ENCODE peak calls at places on chromosomes 12 and 14, in nine cellular contexts. One of them, this sample, is unnamed.

GRCh38 chr12:109621864-109622485 is 48.4 kb downstream of the MVK start:
- DNase-seq in tibial nerve: no peak
- DNase-seq in choroid plexus epithelial cell: no peak
- DNase-seq in AG10803: peak
- DNase-seq in WERI-Rb-1: no peak
- DNase-seq in GM12865: no peak
- DNase-seq in GM06990: no peak
- DNase-seq in left ventricle myocardium inferior: no peak
- DNase-seq in lower leg skin: no peak
- DNase-seq in this sample: no peak

GRCh38 chr14:81727243-81727642 is 193.6 kb upstream of the SEL1L start:
- DNase-seq in tibial nerve: no peak
- DNase-seq in choroid plexus epithelial cell: peak
- DNase-seq in AG10803: no peak
- DNase-seq in WERI-Rb-1: no peak
- DNase-seq in GM12865: no peak
- DNase-seq in GM06990: no peak
- DNase-seq in left ventricle myocardium inferior: no peak
- DNase-seq in lower leg skin: no peak
- DNase-seq in this sample: no peak

GRCh38 chr14:72801381-72801812 is 92.5 kb downstream of the DPF3 start:
- DNase-seq in tibial nerve: no peak
- DNase-seq in choroid plexus epithelial cell: peak
- DNase-seq in AG10803: peak
- DNase-seq in WERI-Rb-1: no peak
- DNase-seq in GM12865: peak
- DNase-seq in GM06990: no peak
- DNase-seq in left ventricle myocardium inferior: no peak
- DNase-seq in lower leg skin: no peak
- DNase-seq in this sample: peak

GRCh38 chr12:130144256-130144655 is 18.0 kb upstream of the FZD10 start:
- DNase-seq in tibial nerve: no peak
- DNase-seq in choroid plexus epithelial cell: no peak
- DNase-seq in AG10803: no peak
- DNase-seq in WERI-Rb-1: no peak
- DNase-seq in GM12865: no peak
- DNase-seq in GM06990: no peak
- DNase-seq in left ventricle myocardium inferior: no peak
- DNase-seq in lower leg skin: no peak
- DNase-seq in this sample: no peak

GRCh38 chr12:65611396-65611795 is 212.9 kb upstream of the HMGA2 start:
- DNase-seq in tibial nerve: no peak
- DNase-seq in choroid plexus epithelial cell: no peak
- DNase-seq in AG10803: no peak
- DNase-seq in WERI-Rb-1: no peak
- DNase-seq in GM12865: no peak
- DNase-seq in GM06990: no peak
- DNase-seq in left ventricle myocardium inferior: no peak
- DNase-seq in lower leg skin: no peak
- DNase-seq in this sample: no peak

GRCh38 chr12:123142948-123143752 is 7.7 kb downstream of the PITPNM2 start:
- DNase-seq in tibial nerve: no peak
- DNase-seq in choroid plexus epithelial cell: peak
- DNase-seq in AG10803: no peak
- DNase-seq in WERI-Rb-1: peak
- DNase-seq in GM12865: no peak
- DNase-seq in GM06990: no peak
- DNase-seq in left ventricle myocardium inferior: no peak
- DNase-seq in lower leg skin: no peak
- DNase-seq in this sample: no peak

GRCh38 chr14:75254381-75254821 is 24.2 kb upstream of the FOS start:
- DNase-seq in tibial nerve: no peak
- DNase-seq in choroid plexus epithelial cell: no peak
- DNase-seq in AG10803: no peak
- DNase-seq in WERI-Rb-1: no peak
- DNase-seq in GM12865: no peak
- DNase-seq in GM06990: no peak
- DNase-seq in left ventricle myocardium inferior: no peak
- DNase-seq in lower leg skin: peak
- DNase-seq in this sample: no peak

GRCh38 chr14:75401356-75401755 is 26.5 kb upstream of the JDP2 start:
- DNase-seq in tibial nerve: peak
- DNase-seq in choroid plexus epithelial cell: peak
- DNase-seq in AG10803: peak
- DNase-seq in WERI-Rb-1: peak
- DNase-seq in GM12865: no peak
- DNase-seq in GM06990: no peak
- DNase-seq in left ventricle myocardium inferior: peak
- DNase-seq in lower leg skin: peak
- DNase-seq in this sample: no peak

GRCh38 chr12:100982511-100983183 is 188.1 kb downstream of the ANO4 start:
- DNase-seq in tibial nerve: no peak
- DNase-seq in choroid plexus epithelial cell: no peak
- DNase-seq in AG10803: no peak
- DNase-seq in WERI-Rb-1: no peak
- DNase-seq in GM12865: no peak
- DNase-seq in GM06990: no peak
- DNase-seq in left ventricle myocardium inferior: no peak
- DNase-seq in lower leg skin: no peak
- DNase-seq in this sample: no peak

GRCh38 chr12:100987552-100988277 is 193.1 kb downstream of the ANO4 start:
- DNase-seq in tibial nerve: no peak
- DNase-seq in choroid plexus epithelial cell: peak
- DNase-seq in AG10803: peak
- DNase-seq in WERI-Rb-1: peak
- DNase-seq in GM12865: peak
- DNase-seq in GM06990: peak
- DNase-seq in left ventricle myocardium inferior: no peak
- DNase-seq in lower leg skin: no peak
- DNase-seq in this sample: no peak

GRCh38 chr12:100988278-100988625 is 193.7 kb downstream of the ANO4 start:
- DNase-seq in tibial nerve: no peak
- DNase-seq in choroid plexus epithelial cell: no peak
- DNase-seq in AG10803: no peak
- DNase-seq in WERI-Rb-1: no peak
- DNase-seq in GM12865: no peak
- DNase-seq in GM06990: no peak
- DNase-seq in left ventricle myocardium inferior: no peak
- DNase-seq in lower leg skin: no peak
- DNase-seq in this sample: no peak

GRCh38 chr12:100984821-100985220 is 190.2 kb downstream of the ANO4 start:
- DNase-seq in tibial nerve: no peak
- DNase-seq in choroid plexus epithelial cell: no peak
- DNase-seq in AG10803: peak
- DNase-seq in WERI-Rb-1: no peak
- DNase-seq in GM12865: no peak
- DNase-seq in GM06990: no peak
- DNase-seq in left ventricle myocardium inferior: no peak
- DNase-seq in lower leg skin: no peak
- DNase-seq in this sample: no peak

GRCh38 chr12:100986595-100987547 is 192.3 kb downstream of the ANO4 start:
- DNase-seq in tibial nerve: no peak
- DNase-seq in choroid plexus epithelial cell: peak
- DNase-seq in AG10803: peak
- DNase-seq in WERI-Rb-1: no peak
- DNase-seq in GM12865: no peak
- DNase-seq in GM06990: no peak
- DNase-seq in left ventricle myocardium inferior: no peak
- DNase-seq in lower leg skin: no peak
- DNase-seq in this sample: peak
- H3K4me3 ChIP-seq in tibial nerve: no peak
- H3K4me3 ChIP-seq in choroid plexus epithelial cell: no peak
- H3K4me3 ChIP-seq in AG10803: peak
- H3K4me3 ChIP-seq in WERI-Rb-1: no peak
- H3K4me3 ChIP-seq in GM12865: no peak
- H3K4me3 ChIP-seq in GM06990: no peak
- H3K4me3 ChIP-seq in left ventricle myocardium inferior: no peak
- H3K4me3 ChIP-seq in lower leg skin: no peak
- H3K4me3 ChIP-seq in this sample: no peak

DNA sequence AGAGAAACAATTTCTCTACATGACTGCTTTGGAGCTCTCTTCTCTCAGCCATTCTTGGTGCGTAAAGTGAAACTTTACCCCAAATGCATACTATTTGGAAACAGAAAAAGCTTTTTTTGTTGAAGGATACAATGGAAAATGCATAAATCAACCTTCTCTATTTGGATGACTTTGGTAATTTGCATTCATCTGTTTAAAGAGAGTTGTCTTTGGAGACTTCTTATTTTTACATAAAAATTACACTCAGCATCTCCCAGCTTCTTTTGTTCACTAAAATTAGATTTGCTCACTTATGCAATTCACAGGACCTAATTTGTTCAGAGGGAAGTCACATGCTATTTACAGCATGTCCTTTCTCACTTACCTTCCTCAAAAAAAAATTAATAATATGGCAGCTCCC is 498.9 kb downstream of the RERGL start:
- DNase-seq in tibial nerve: no peak
- DNase-seq in choroid plexus epithelial cell: no peak
- DNase-seq in AG10803: no peak
- DNase-seq in WERI-Rb-1: no peak
- DNase-seq in GM12865: no peak
- DNase-seq in GM06990: no peak
- DNase-seq in left ventricle myocardium inferior: no peak
- DNase-seq in lower leg skin: no peak
- DNase-seq in this sample: no peak
- TF ChIP-seq CTCF in tibial nerve: no peak
- TF ChIP-seq CTCF in choroid plexus epithelial cell: no peak
- TF ChIP-seq CTCF in AG10803: no peak
- TF ChIP-seq CTCF in WERI-Rb-1: no peak
- TF ChIP-seq CTCF in GM12865: no peak
- TF ChIP-seq CTCF in GM06990: no peak
- TF ChIP-seq CTCF in left ventricle myocardium inferior: no peak
- TF ChIP-seq CTCF in lower leg skin: no peak
- TF ChIP-seq CTCF in this sample: no peak

GRCh38 chr12:117063162-117063911 is 35.9 kb downstream of the TESC start:
- DNase-seq in tibial nerve: no peak
- DNase-seq in choroid plexus epithelial cell: no peak
- DNase-seq in AG10803: no peak
- DNase-seq in WERI-Rb-1: no peak
- DNase-seq in GM12865: peak
- DNase-seq in GM06990: peak
- DNase-seq in left ventricle myocardium inferior: no peak
- DNase-seq in lower leg skin: peak
- DNase-seq in this sample: no peak
- H3K4me3 ChIP-seq in tibial nerve: no peak
- H3K4me3 ChIP-seq in choroid plexus epithelial cell: no peak
- H3K4me3 ChIP-seq in AG10803: no peak
- H3K4me3 ChIP-seq in WERI-Rb-1: no peak
- H3K4me3 ChIP-seq in GM12865: no peak
- H3K4me3 ChIP-seq in GM06990: no peak
- H3K4me3 ChIP-seq in left ventricle myocardium inferior: no peak
- H3K4me3 ChIP-seq in lower leg skin: no peak
- H3K4me3 ChIP-seq in this sample: no peak

GRCh38 chr12:108231909-108232434 is 102.9 kb downstream of the WSCD2 start:
- DNase-seq in tibial nerve: no peak
- DNase-seq in choroid plexus epithelial cell: no peak
- DNase-seq in AG10803: no peak
- DNase-seq in WERI-Rb-1: no peak
- DNase-seq in GM12865: no peak
- DNase-seq in GM06990: no peak
- DNase-seq in left ventricle myocardium inferior: no peak
- DNase-seq in lower leg skin: no peak
- DNase-seq in this sample: no peak

GRCh38 chr12:108232565-108232964 is 103.5 kb downstream of the WSCD2 start:
- DNase-seq in tibial nerve: no peak
- DNase-seq in choroid plexus epithelial cell: no peak
- DNase-seq in AG10803: no peak
- DNase-seq in WERI-Rb-1: no peak
- DNase-seq in GM12865: no peak
- DNase-seq in GM06990: no peak
- DNase-seq in left ventricle myocardium inferior: no peak
- DNase-seq in lower leg skin: no peak
- DNase-seq in this sample: no peak

GRCh38 chr12:108235231-108235959 is 103.7 kb downstream of the CMKLR1 start:
- DNase-seq in tibial nerve: no peak
- DNase-seq in choroid plexus epithelial cell: no peak
- DNase-seq in AG10803: no peak
- DNase-seq in WERI-Rb-1: no peak
- DNase-seq in GM12865: no peak
- DNase-seq in GM06990: no peak
- DNase-seq in left ventricle myocardium inferior: no peak
- DNase-seq in lower leg skin: no peak
- DNase-seq in this sample: no peak

GRCh38 chr12:108236366-108236765 is 102.7 kb downstream of the CMKLR1 start:
- DNase-seq in tibial nerve: no peak
- DNase-seq in choroid plexus epithelial cell: no peak
- DNase-seq in AG10803: no peak
- DNase-seq in WERI-Rb-1: no peak
- DNase-seq in GM12865: no peak
- DNase-seq in GM06990: no peak
- DNase-seq in left ventricle myocardium inferior: no peak
- DNase-seq in lower leg skin: no peak
- DNase-seq in this sample: no peak

GRCh38 chr12:108234155-108234554 is 105.0 kb downstream of the CMKLR1 start:
- DNase-seq in tibial nerve: no peak
- DNase-seq in choroid plexus epithelial cell: peak
- DNase-seq in AG10803: peak
- DNase-seq in WERI-Rb-1: no peak
- DNase-seq in GM12865: peak
- DNase-seq in GM06990: no peak
- DNase-seq in left ventricle myocardium inferior: no peak
- DNase-seq in lower leg skin: peak
- DNase-seq in this sample: peak
- TF ChIP-seq CTCF in tibial nerve: peak
- TF ChIP-seq CTCF in choroid plexus epithelial cell: peak
- TF ChIP-seq CTCF in AG10803: peak
- TF ChIP-seq CTCF in WERI-Rb-1: no peak
- TF ChIP-seq CTCF in GM12865: peak
- TF ChIP-seq CTCF in GM06990: peak
- TF ChIP-seq CTCF in left ventricle myocardium inferior: peak
- TF ChIP-seq CTCF in lower leg skin: no peak
- TF ChIP-seq CTCF in this sample: peak

DNA sequence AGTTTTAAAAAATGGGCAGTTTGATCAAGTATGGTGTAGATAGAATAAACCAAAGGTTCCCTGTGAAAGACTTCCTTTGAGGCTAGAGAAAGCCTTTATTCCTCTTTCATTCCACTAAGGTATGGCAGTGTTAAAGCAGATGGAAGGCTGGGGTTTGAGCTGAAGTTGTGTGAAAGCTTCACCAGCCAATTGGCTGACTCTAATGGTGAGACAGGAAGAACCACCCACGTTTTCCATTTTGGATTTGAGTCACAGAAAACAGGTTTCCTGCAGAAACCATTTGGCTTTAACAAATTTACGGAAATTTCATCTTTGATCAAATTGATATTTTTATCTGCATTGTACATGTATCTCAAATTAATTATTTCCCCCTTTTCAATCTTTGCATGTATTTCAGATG is 455.0 kb downstream of the PCNX1 start:
- DNase-seq in tibial nerve: no peak
- DNase-seq in choroid plexus epithelial cell: no peak
- DNase-seq in AG10803: no peak
- DNase-seq in WERI-Rb-1: peak
- DNase-seq in GM12865: no peak
- DNase-seq in GM06990: no peak
- DNase-seq in left ventricle myocardium inferior: no peak
- DNase-seq in lower leg skin: no peak
- DNase-seq in this sample: no peak
- H3K4me3 ChIP-seq in tibial nerve: no peak
- H3K4me3 ChIP-seq in choroid plexus epithelial cell: no peak
- H3K4me3 ChIP-seq in AG10803: no peak
- H3K4me3 ChIP-seq in WERI-Rb-1: peak
- H3K4me3 ChIP-seq in GM12865: no peak
- H3K4me3 ChIP-seq in GM06990: no peak
- H3K4me3 ChIP-seq in left ventricle myocardium inferior: no peak
- H3K4me3 ChIP-seq in lower leg skin: no peak
- H3K4me3 ChIP-seq in this sample: no peak

GRCh38 chr14:105439179-105439578 is 19.6 kb downstream of the MTA1 start:
- DNase-seq in tibial nerve: no peak
- DNase-seq in choroid plexus epithelial cell: no peak
- DNase-seq in AG10803: no peak
- DNase-seq in WERI-Rb-1: no peak
- DNase-seq in GM12865: no peak
- DNase-seq in GM06990: no peak
- DNase-seq in left ventricle myocardium inferior: no peak
- DNase-seq in lower leg skin: no peak
- DNase-seq in this sample: no peak
- TF ChIP-seq CTCF in tibial nerve: no peak
- TF ChIP-seq CTCF in choroid plexus epithelial cell: no peak
- TF ChIP-seq CTCF in AG10803: no peak
- TF ChIP-seq CTCF in WERI-Rb-1: no peak
- TF ChIP-seq CTCF in GM12865: no peak
- TF ChIP-seq CTCF in GM06990: no peak
- TF ChIP-seq CTCF in left ventricle myocardium inferior: no peak
- TF ChIP-seq CTCF in lower leg skin: no peak
- TF ChIP-seq CTCF in this sample: no peak